ENCODE peak calls at places on chromosomes 4 and X, in four cellular contexts. O is A549, G is ovary, K is suprapubic skin. P is an unnamed sample.

GRCh38 chr4:112318239-112319142 is 21.3 kb downstream of the ALPK1 start:
- DNase-seq in O (no peak), G (no peak), K (no peak), P (no peak)

GRCh38 chrX:70132244-70132643 is 1.0 kb upstream of the IGBP1 start:
- DNase-seq in O (no peak), G (no peak), K (no peak), P (no peak)

GRCh38 chrX:66163849-66164401 is at the start of gene HEPH:
- DNase-seq in O (no peak), G (peak; percentile 22), K (no peak), P (peak; percentile 25)

GRCh38 chrX:39653656-39654055 is 444.1 kb downstream of the BCOR start:
- DNase-seq in O (no peak), G (no peak), K (no peak), P (no peak)

GRCh38 chr4:98838528-98838927 is 90.4 kb downstream of the EIF4E start:
- DNase-seq in O (no peak), G (no peak), K (no peak), P (no peak)

GRCh38 chr4:3733195-3733594 is 33.0 kb upstream of the ADRA2C start:
- DNase-seq in O (no peak), G (no peak), K (no peak), P (no peak)

GRCh38 chr4:173264245-173264959 is 69.8 kb downstream of the HMGB2 start:
- DNase-seq in O (no peak), G (peak; percentile 73), K (no peak), P (peak; percentile 31)

GRCh38 chrX:38431525-38431924 is 79.1 kb downstream of the OTC start:
- DNase-seq in O (no peak), G (no peak), K (no peak), P (no peak)

GRCh38 chrX:121958886-121959285 is 911.5 kb downstream of the GLUD2 start:
- DNase-seq in O (no peak), G (no peak), K (no peak), P (no peak)

GRCh38 chr4:128649575-128650205 is 159.8 kb upstream of the JADE1 start:
- DNase-seq in O (no peak), G (no peak), K (no peak), P (peak; percentile 33)

GRCh38 chrX:13888284-13888683 is 71.4 kb upstream of the GPM6B start:
- DNase-seq in O (no peak), G (no peak), K (no peak), P (no peak)

GRCh38 chr4:136121431-136121830 is 1410.9 kb downstream of the PCDH18 start:
- DNase-seq in O (no peak), G (no peak), K (no peak), P (no peak)

GRCh38 chr4:33709247-33709646 is 2535.1 kb downstream of the ARAP2 start:
- DNase-seq in O (no peak), G (no peak), K (no peak), P (no peak)

GRCh38 chr4:52212751-52213150 is 161.6 kb downstream of the SPATA18 start:
- DNase-seq in O (no peak), G (no peak), K (no peak), P (no peak)

GRCh38 chr4:55184600-55185523 is 59.5 kb upstream of the KDR start:
- DNase-seq in O (no peak), G (peak; percentile 22), K (no peak), P (peak; percentile 38)

GRCh38 chr4:116796022-116796421 is 289.4 kb downstream of the TRAM1L1 start:
- DNase-seq in O (no peak), G (no peak), K (no peak), P (no peak)

GRCh38 chrX:10612215-10612614 is 8.2 kb downstream of the MID1 start:
- DNase-seq in O (no peak), G (no peak), K (no peak), P (no peak)

GRCh38 chrX:33128048-33128805 is 83.1 kb downstream of the DMD start:
- DNase-seq in O (no peak), G (no peak), K (no peak), P (no peak)

GRCh38 chrX:138378876-138379275 is 332.6 kb downstream of the FGF13 start:
- DNase-seq in O (no peak), G (no peak), K (no peak), P (no peak)

GRCh38 chrX:4655743-4656142 is 942.3 kb upstream of the PRKX start:
- DNase-seq in O (no peak), G (no peak), K (no peak), P (no peak)

GRCh38 chrX:136542281-136542680 is 10.3 kb downstream of the VGLL1 start:
- DNase-seq in O (no peak), G (no peak), K (no peak), P (no peak)

GRCh38 chr4:123110685-123111084 is 188.3 kb upstream of the NUDT6 start:
- DNase-seq in O (no peak), G (no peak), K (no peak), P (no peak)

GRCh38 chr4:129138762-129139496 is 43.0 kb downstream of the C4orf33 start:
- DNase-seq in O (no peak), G (no peak), K (no peak), P (no peak)

GRCh38 chrX:103210056-103210455 is 4.9 kb upstream of the BEX4 start:
- DNase-seq in O (no peak), G (no peak), K (no peak), P (no peak)

GRCh38 chr4:55947912-55948725 is 626 bp upstream of the CEP135 start:
- DNase-seq in O (peak; percentile 18), G (no peak), K (no peak), P (no peak)

GRCh38 chrX:40175416-40176255 is 77.9 kb upstream of the BCOR start:
- DNase-seq in O (peak; percentile 13), G (peak; percentile 73), K (peak; percentile 87), P (peak; percentile 80)

GRCh38 chr4:47862297-47862696 is 24.4 kb upstream of the CORIN start:
- DNase-seq in O (no peak), G (no peak), K (no peak), P (no peak)

GRCh38 chr4:147103403-147103946 is 157.8 kb upstream of the TTC29 start:
- DNase-seq in O (peak; percentile 7), G (no peak), K (peak; percentile 79), P (no peak)

GRCh38 chr4:3314706-3315260 is 22.0 kb downstream of the RGS12 start:
- DNase-seq in O (no peak), G (no peak), K (peak; percentile 31), P (no peak)

GRCh38 chr4:37008199-37008598 is 236.3 kb upstream of the NWD2 start:
- DNase-seq in O (peak; percentile 6), G (no peak), K (no peak), P (peak; percentile 69)

GRCh38 chr4:2066011-2066551 is 7.0 kb downstream of the NAT8L start:
- DNase-seq in O (no peak), G (peak; percentile 13), K (peak; percentile 41), P (no peak)

GRCh38 chr4:180081072-180081471 is 2162.1 kb upstream of the TENM3 start:
- DNase-seq in O (no peak), G (no peak), K (no peak), P (no peak)

GRCh38 chrX:23779025-23779424 is 3.9 kb upstream of the SAT1 start:
- DNase-seq in O (peak; percentile 63), G (no peak), K (no peak), P (no peak)

GRCh38 chrX:39518451-39519212 is 579.1 kb downstream of the BCOR start:
- DNase-seq in O (no peak), G (no peak), K (no peak), P (no peak)

GRCh38 chr4:40842725-40843401 is 93.1 kb downstream of the NSUN7 start:
- DNase-seq in O (no peak), G (no peak), K (no peak), P (no peak)
- H3K27ac ChIP-seq in O (no peak overlapping the region), G (no peak overlapping the region), K (no peak overlapping the region), P (no peak overlapping the region)

DNA sequence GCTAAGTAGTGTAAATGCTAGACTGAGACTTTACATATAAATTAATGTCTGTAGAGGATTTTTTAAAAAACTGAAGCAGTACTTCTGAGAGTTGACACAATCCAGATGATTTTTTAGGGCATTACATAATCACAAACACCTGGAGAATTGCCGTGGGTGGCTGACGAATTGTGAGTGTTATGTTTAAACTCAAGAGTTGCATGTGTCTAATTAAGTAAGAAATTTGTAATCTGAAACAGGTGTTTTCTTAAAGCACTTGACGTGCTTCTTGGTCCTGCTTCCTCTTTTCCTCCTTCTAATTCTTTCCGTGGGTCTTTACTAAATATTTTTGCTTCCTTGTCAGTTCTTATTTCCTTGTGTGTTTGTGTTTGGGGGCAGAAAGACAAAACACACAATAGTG is 27.8 kb downstream of the PIR start:
- DNase-seq in O (no peak), G (no peak), K (no peak), P (no peak)
- TF ChIP-seq EP300 in O (no peak), G (no peak), K (no peak), P (no peak)

DNA sequence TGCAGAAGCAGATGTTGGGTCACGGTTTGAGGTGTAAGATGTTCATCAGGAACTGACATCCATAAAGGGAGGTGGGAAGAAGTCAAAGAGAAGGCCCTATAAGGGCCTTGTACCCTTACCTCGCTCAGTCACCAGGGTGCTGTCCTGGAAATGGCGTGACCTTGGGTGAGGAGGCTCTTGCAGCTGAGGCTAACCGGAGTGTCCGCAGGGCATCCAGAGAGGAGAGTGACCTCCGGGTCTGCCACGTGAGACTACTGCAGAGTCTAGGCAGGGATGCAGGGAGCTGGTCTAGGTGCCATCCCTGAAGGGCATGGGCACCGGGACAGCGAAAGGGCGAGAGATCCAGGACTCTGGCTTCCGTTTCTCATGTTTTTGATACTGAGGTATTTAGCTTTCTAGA is 28.7 kb upstream of the IRAK1 start:
- DNase-seq in O (no peak), G (no peak), K (no peak), P (no peak)
- H3K27ac ChIP-seq in O (peak overlapping the region; percentile 85), G (no peak overlapping the region), K (no peak overlapping the region), P (no peak overlapping the region)

GRCh38 chr4:39036172-39036571 is 4.0 kb upstream of the TMEM156 start:
- DNase-seq in O (no peak), G (no peak), K (no peak), P (no peak)

GRCh38 chr4:39029752-39030694 is 2.2 kb downstream of the TMEM156 start:
- DNase-seq in O (no peak), G (no peak), K (no peak), P (no peak)

GRCh38 chr4:39030726-39031125 is 1.5 kb downstream of the TMEM156 start:
- DNase-seq in O (no peak), G (no peak), K (no peak), P (no peak)

GRCh38 chr4:39037491-39037825 is 5.2 kb upstream of the TMEM156 start:
- DNase-seq in O (no peak), G (no peak), K (no peak), P (no peak)

GRCh38 chr4:39032218-39033085 is at the start of gene TMEM156:
- DNase-seq in O (no peak), G (no peak), K (no peak), P (no peak)
- TF ChIP-seq EP300 in O (no peak), G (no peak), K (no peak), P (no peak)

DNA sequence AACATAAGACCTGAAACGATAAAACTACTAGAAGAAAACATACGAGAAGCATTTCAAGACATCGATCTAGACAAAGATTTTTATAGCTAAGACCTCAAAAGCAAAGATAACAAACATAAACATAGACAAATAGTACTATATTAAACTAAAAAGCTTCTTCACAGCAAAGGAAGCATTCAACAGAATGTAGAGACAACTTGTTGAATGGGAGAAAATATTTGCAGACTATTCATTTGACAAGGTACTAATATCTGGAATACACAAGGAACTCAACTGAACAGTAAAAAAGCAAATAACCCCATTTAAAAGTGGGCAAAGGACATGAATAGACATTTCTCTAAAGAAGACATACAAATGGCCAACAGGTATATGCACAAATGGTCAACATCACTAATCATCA is 49.8 kb downstream of the MANBA start:
- DNase-seq in O (no peak), G (no peak), K (no peak), P (no peak)
- H3K27ac ChIP-seq in O (no peak overlapping the region), G (no peak overlapping the region), K (no peak overlapping the region), P (no peak overlapping the region)

P was measured in transverse colon.